ENCODE peak calls at places on chromosomes 6 and 20, in six cellular contexts. G is H9, N is IMR-90, Q is mesenchymal stem cell, T is H1, I is trophoblast cell. M is an unnamed sample.

GRCh38 chr6:130670142-130670541 is 157.1 kb upstream of the SMLR1 start:
- DNase-seq in I (no peak), N (no peak), Q (no peak), T (no peak), G (no peak), M (no peak)

GRCh38 chr6:341914-342831 is 49.4 kb upstream of the IRF4 start:
- DNase-seq in N (no peak), T (no peak), I (no peak), Q (no peak), G (no peak), M (no peak)

GRCh38 chr6:119331676-119332286 is 17.8 kb downstream of the MAN1A1 start:
- DNase-seq in N (no peak), G (no peak), T (no peak), Q (no peak), I (no peak), M (no peak)

GRCh38 chr20:31594558-31595379 is 10.3 kb upstream of the ID1 start:
- DNase-seq in N (no peak), G (peak), I (no peak), Q (no peak), T (peak), M (no peak)

GRCh38 chr6:1390805-1391511 is 1.6 kb downstream of the FOXF2 start:
- DNase-seq in T (peak), I (peak), N (peak), Q (no peak), G (peak), M (peak)

GRCh38 chr6:34273242-34273805 is 24.5 kb upstream of the SMIM29 start:
- DNase-seq in Q (peak), G (no peak), N (peak), T (no peak), I (no peak), M (no peak)

GRCh38 chr6:34671801-34672656 is 24.5 kb downstream of the ILRUN start:
- DNase-seq in N (peak), T (no peak), G (no peak), Q (peak), I (no peak), M (no peak)

GRCh38 chr6:81606965-81607381 is 145.5 kb downstream of the TENT5A start:
- DNase-seq in I (no peak), T (no peak), N (peak), Q (no peak), G (no peak), M (no peak)

GRCh38 chr6:167654389-167654788 is 172.3 kb upstream of the AFDN start:
- DNase-seq in I (no peak), T (no peak), N (no peak), G (no peak), Q (no peak), M (no peak)

GRCh38 chr6:27312146-27312949 is at the start of gene POM121L2:
- DNase-seq in N (peak), Q (peak), I (peak), G (peak), T (peak), M (no peak)

GRCh38 chr20:32332614-32333013 is 25.5 kb upstream of the ASXL1 start:
- DNase-seq in I (peak), G (no peak), N (peak), T (no peak), Q (no peak), M (no peak)

GRCh38 chr6:40965046-40965445 is 74.0 kb downstream of the UNC5CL start:
- DNase-seq in Q (no peak), G (no peak), I (no peak), N (peak), T (no peak), M (no peak)

GRCh38 chr6:157106487-157106886 is 216.8 kb downstream of the TMEM242 start:
- DNase-seq in G (no peak), Q (peak), N (peak), I (peak), T (no peak), M (no peak)

GRCh38 chr20:51313275-51313898 is 229.1 kb downstream of the NFATC2 start:
- DNase-seq in G (no peak), N (peak), T (no peak), Q (no peak), I (no peak), M (no peak)

GRCh38 chr6:43903739-43904290 is 133.8 kb downstream of the VEGFA start:
- DNase-seq in I (no peak), G (no peak), Q (no peak), N (no peak), T (no peak), M (no peak)

GRCh38 chr20:8756410-8756809 is 312.5 kb upstream of the PLCB4 start:
- DNase-seq in G (no peak), N (peak), I (no peak), Q (peak), T (no peak), M (no peak)

GRCh38 chr6:109036588-109037320 is 57.9 kb downstream of the SESN1 start:
- DNase-seq in Q (no peak), G (no peak), N (no peak), T (no peak), I (no peak), M (no peak)

GRCh38 chr6:11778648-11779307 is at the start of gene ADTRP:
- DNase-seq in T (no peak), I (no peak), N (no peak), G (no peak), Q (no peak), M (no peak)

GRCh38 chr6:14722001-14722567 is 523.8 kb upstream of the JARID2 start:
- DNase-seq in N (no peak), G (no peak), T (no peak), I (no peak), Q (no peak), M (no peak)

GRCh38 chr6:37705239-37706051 is 7.8 kb upstream of the MDGA1 start:
- DNase-seq in Q (peak), T (peak), I (peak), G (peak), N (peak), M (peak)

GRCh38 chr6:74410630-74411029 is 714.6 kb downstream of the CD109 start:
- DNase-seq in N (peak), Q (peak), G (no peak), T (no peak), I (no peak), M (no peak)

DNA sequence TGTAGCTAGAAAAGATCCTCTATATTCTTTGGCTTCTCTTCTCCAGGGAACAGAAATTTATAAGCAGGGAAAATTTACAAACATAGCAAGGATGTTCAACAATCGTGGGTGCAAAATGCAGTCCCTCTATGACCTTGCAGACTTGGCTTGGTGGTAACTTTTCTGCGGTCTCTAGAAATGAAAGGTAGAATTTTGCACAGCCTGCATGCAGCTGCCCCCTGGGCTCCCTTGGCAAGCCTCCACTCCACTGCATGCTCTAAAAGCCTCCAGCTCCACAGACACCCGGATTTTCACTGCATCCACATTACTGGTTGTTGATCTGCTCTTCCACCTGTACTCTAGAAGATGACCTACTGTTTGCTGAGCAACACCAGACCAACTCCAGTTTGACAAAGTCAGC is 236.5 kb upstream of the EYS start:
- DNase-seq in Q (no peak), T (no peak), N (no peak), I (no peak), G (no peak), M (no peak)
- H3K14ac ChIP-seq in Q (no peak), T (no peak), N (no peak), I (no peak), G (no peak), M (no peak)

DNA sequence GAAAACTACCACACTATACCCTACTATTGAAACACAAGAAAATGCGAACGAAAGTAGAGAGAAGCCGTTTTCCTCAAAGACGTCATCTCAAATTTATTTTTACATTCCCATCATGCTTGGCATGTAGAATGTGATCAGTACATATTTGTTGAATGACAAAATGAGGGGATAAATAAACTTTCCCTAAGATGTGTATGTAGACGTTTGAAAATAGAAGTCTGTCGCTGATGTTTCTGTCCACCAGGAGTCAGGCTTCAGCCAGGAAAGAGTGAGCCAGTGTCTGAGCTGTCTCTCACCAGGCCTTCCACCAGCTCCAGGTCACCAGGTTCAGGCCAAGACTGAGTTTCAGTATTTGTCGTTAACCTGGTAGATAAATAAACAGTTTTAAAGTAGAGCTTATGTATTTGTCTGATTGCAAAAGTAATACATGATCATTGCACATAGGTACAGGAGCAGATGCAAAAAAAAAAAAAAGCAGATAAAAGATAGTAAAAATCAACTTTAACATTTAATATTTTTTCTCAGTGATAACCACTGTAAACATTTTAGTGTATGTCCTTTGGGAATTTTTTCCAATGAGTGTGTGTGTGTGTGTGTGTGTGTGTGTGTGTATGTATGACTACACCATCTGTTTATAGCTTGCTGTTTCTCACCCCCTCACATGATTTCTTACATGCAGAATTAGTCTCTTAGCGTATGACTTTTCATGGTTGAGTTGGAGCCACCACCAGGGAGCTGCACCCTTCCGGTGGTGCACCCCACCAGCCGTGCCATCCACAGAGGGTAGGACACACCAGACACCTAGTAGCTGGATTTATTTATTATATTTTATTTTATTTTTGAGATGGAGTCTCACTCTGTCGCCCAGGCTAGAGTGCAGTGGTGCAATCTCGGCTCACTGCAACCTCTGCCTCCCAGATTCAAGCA is 26.2 kb downstream of the WRNIP1 start:
- DNase-seq in N (peak), G (peak), T (no peak), Q (peak), I (peak), M (peak)
- H2AFZ ChIP-seq in N (no peak), G (no peak), T (no peak), Q (no peak), I (no peak), M (no peak)

GRCh38 chr20:19407731-19408130 is 195.3 kb downstream of the SLC24A3 start:
- DNase-seq in Q (no peak), T (no peak), N (no peak), G (no peak), I (peak), M (no peak)
- H3K14ac ChIP-seq in Q (no peak), T (no peak), N (no peak), G (no peak), I (no peak), M (no peak)

DNA sequence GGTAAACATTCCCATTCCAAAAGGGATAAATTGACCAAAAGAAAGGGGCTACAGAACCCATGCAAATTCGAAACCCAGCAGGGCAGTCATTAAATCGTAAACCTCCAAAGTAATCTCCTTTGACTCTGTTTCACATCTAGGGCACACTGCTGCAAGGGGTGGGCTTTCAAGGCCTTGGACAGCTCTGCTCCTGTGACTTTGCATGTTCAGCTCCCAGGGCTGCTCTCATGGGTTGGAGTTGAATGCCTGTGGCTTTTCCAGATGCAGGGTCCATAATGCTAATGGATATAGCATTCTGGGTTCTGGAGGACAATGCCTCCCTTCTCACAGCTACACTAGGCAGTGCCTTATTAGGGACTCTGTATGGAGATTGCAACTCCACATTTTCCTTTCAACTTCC is 211.9 kb upstream of the MANEA start:
- DNase-seq in I (no peak), Q (no peak), T (no peak), G (peak), N (no peak), M (no peak)
- H2AFZ ChIP-seq in I (no peak), Q (no peak), T (no peak), G (no peak), N (no peak), M (no peak)

M was measured in neuronal stem cell.